ENCODE peak calls at places on chromosomes 13 and 19, in six cellular contexts. T is lung; C is CD4-positive, alpha-beta T cell; K is Calu3; V is fibroblast of the aortic adventitia; I is tibial artery. M is an unnamed sample.

GRCh38 chr13:44141213-44141724 is 232.4 kb upstream of the SERP2 start:
- DNase-seq in T (peak; percentile 35), C (no peak), K (no peak), V (peak; percentile 35), I (no peak), M (no peak)

GRCh38 chr13:48731957-48732569 is 78.3 kb downstream of the CYSLTR2 start:
- DNase-seq in T (no peak), C (peak; percentile 54), K (peak; percentile 57), V (no peak), I (no peak), M (peak; percentile 63)

GRCh38 chr13:19089315-19089714 is 92.3 kb downstream of the TUBA3C start:
- DNase-seq in T (no peak), C (no peak), K (no peak), V (no peak), I (no peak), M (no peak)

GRCh38 chr13:49776871-49777270 is 15.6 kb downstream of the KPNA3 start:
- DNase-seq in T (no peak), C (no peak), K (no peak), V (peak; percentile 33), I (no peak), M (no peak)

GRCh38 chr19:13796301-13797057 is 1.2 kb downstream of the ZSWIM4 start:
- DNase-seq in T (peak; percentile 62), C (no peak), K (peak; percentile 58), V (peak; percentile 97), I (peak; percentile 94), M (no peak)

GRCh38 chr19:4717191-4717965 is 6.3 kb downstream of the DPP9 start:
- DNase-seq in T (peak; percentile 73), C (no peak), K (no peak), V (peak; percentile 70), I (no peak), M (no peak)

GRCh38 chr13:59337070-59337469 is 826.7 kb downstream of the DIAPH3 start:
- DNase-seq in T (no peak), C (no peak), K (no peak), V (no peak), I (no peak), M (no peak)

GRCh38 chr19:38210458-38210987 is 13.5 kb downstream of the DPF1 start:
- DNase-seq in T (no peak), C (no peak), K (no peak), V (peak; percentile 22), I (no peak), M (peak; percentile 65)

GRCh38 chr19:49848938-49849337 is 2.0 kb upstream of the PTOV1 start:
- DNase-seq in T (no peak), C (no peak), K (no peak), V (no peak), I (no peak), M (no peak)

GRCh38 chr19:823565-824121 is 1.9 kb upstream of the PLPPR3 start:
- DNase-seq in T (no peak), C (no peak), K (peak; percentile 46), V (no peak), I (no peak), M (no peak)

DNA sequence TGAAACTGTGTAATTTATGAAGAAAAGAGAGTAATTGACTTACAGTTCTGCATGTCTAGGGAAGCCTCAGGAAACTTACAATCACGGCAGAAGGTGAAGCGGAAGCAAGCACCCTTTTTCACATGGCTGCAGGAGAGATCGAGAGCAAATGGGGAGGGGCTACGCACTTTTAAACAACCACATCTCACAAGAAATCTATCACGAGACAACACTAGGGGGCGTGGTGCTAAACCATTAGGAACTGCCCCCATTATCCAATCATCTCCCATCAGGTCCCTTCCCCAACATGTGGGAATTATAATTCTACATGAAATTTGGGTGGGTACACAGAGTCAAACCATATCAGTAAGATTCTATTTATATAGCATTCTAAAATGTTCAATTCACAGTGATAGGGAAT is 114.8 kb upstream of the TRPC4 start:
- DNase-seq in T (no peak), C (no peak), K (no peak), V (no peak), I (no peak), M (no peak)
- TF ChIP-seq CTCF in T (no peak), C (no peak), K (no peak), V (peak; percentile 1), I (no peak), M (no peak)

GRCh38 chr19:56543776-56544175 is 5.0 kb downstream of the ZFP28 start:
- DNase-seq in T (no peak), C (no peak), K (no peak), V (no peak), I (no peak), M (no peak)

DNA sequence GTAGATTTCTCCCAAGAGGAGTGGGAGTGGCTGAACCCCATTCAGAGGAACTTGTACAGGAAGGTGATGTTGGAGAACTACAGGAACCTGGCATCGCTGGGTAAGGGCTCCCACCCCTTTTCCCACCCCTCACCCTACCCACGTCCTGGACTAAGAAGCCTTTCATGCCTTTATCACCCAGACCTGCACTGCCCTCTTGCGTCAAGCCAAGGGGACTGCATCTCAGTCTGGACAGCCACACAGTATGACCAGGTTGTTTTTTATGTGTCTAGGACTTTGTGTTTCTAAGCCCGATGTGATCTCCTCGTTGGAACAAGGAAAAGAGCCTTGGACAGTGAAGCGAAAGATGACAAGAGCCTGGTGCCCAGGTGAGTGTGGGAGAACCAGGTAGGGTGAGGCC is 8.8 kb downstream of the ZFP28 start:
- DNase-seq in T (no peak), C (no peak), K (no peak), V (no peak), I (no peak), M (no peak)
- TF ChIP-seq CTCF in T (no peak), C (no peak), K (no peak), V (no peak), I (no peak), M (no peak)

DNA sequence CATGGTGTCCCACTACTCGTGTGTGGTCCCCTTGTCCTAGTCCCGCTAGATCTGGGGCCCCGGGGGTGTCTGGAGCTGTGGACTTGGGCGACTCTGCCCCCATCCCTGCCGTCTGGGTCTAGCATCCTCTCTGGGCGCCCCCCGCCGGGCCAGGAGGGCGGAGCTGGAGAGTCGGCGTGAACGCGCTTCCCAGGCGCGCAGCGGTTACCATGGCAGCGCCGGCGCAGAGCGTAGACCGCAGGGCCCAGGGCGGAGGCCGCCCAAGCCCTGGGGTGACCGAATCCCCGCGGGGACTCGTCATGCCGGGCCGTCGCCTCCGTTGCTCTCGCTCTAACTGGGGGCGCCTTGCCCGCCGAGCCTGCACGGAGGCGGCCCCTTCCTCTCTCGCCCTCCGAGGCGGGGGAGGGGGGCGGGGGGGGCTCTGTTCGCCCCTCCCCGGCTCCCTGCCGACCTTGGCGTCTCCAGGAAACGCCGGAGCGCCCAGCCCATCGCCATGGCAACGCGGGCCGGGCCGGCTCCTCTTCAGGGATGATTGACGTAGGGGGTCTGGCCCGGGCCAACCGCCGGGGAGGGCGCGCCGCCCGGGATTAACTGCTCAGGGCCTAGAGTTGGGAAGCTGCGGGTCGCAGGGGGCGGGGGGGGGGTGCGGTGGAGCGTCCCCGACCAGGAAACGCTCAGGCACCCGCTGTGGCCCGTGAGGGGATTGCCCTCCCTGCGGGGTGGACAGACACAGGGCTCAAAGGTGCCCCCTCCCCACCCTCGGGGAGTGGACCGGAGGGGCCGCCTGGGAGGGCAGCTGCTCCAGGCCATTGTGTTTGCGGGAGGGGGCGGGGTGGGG is 8.9 kb downstream of the ISYNA1 start:
- DNase-seq in T (no peak), C (peak; percentile 85), K (no peak), V (peak; percentile 63), I (peak; percentile 87), M (peak; percentile 81)
- TF ChIP-seq CTCF in T (no peak), C (no peak), K (no peak), V (no peak), I (no peak), M (no peak)

GRCh38 chr19:18063463-18063862 is 23.3 kb downstream of the IL12RB1 start:
- DNase-seq in T (no peak), C (no peak), K (no peak), V (no peak), I (no peak), M (no peak)
- TF ChIP-seq CTCF in T (no peak), C (no peak), K (no peak), V (no peak), I (no peak), M (no peak)

GRCh38 chr13:35617420-35617819 is 140.9 kb upstream of the MAB21L1 start:
- DNase-seq in T (no peak), C (no peak), K (no peak), V (no peak), I (no peak), M (no peak)

GRCh38 chr13:35621989-35622388 is 145.5 kb upstream of the MAB21L1 start:
- DNase-seq in T (no peak), C (no peak), K (no peak), V (peak; percentile 7), I (no peak), M (no peak)

GRCh38 chr13:35614666-35615065 is 138.2 kb upstream of the MAB21L1 start:
- DNase-seq in T (no peak), C (no peak), K (no peak), V (no peak), I (no peak), M (no peak)

GRCh38 chr13:35618565-35619083 is 142.1 kb upstream of the MAB21L1 start:
- DNase-seq in T (no peak), C (no peak), K (no peak), V (no peak), I (no peak), M (no peak)
- TF ChIP-seq CTCF in T (no peak), C (no peak), K (no peak), V (no peak), I (no peak), M (no peak)

GRCh38 chr13:110216006-110216402 is 91.0 kb downstream of the COL4A1 start:
- DNase-seq in T (no peak), C (no peak), K (no peak), V (no peak), I (no peak), M (no peak)
- TF ChIP-seq CTCF in T (no peak), C (no peak), K (no peak), V (no peak), I (no peak), M (no peak)

DNA sequence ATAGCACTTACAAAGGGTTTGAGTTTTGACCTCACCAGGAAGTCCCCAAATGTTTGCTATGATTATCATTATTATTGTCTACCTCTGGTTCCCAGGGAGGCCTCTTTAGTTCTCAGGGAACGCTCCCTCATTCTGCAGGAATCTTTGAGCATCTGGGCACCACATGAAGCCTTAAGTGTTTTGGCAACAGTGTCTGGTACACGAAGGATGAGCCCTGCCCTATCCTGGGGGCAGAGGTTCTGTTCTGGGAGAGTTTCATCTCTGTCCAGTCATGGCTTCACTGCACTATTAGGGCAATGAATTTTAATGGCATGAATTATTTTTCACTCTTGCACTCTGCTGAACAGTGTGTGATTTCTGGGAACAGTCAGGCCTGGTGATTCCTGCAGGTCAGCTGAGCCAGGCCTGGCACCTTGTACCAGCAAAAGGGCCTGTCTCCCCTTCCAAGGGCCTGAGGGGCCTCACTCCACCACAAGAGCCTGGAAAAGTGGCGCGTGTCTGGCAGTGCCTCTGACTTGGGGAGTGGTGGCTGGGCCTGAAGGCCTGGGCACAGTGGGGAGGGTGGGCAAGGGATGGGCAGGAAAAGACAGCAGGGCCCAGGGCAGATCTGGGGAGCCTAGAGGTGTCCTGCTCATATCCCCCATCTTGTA is 4.6 kb downstream of the FAM187B start:
- DNase-seq in T (no peak), C (no peak), K (no peak), V (no peak), I (no peak), M (no peak)
- TF ChIP-seq CTCF in T (no peak), C (no peak), K (no peak), V (no peak), I (no peak), M (no peak)